ENCODE peak calls at places on chromosomes 3 and 15, in four cellular contexts. G is GM12878, H is HepG2, U is K562. X is an unnamed sample.

GRCh38 chr3:20160230-20160629 is 25.8 kb downstream of the SGO1 start:
- DNase-seq in G (no peak), H (no peak), U (no peak), X (no peak)

GRCh38 chr15:95799286-95800187 is 531.0 kb upstream of the NR2F2 start:
- DNase-seq in G (no peak), H (peak; percentile 8), U (no peak), X (no peak)

GRCh38 chr3:61947456-61947855 is 386.1 kb downstream of the PTPRG start:
- DNase-seq in G (no peak), H (no peak), U (no peak), X (no peak)

GRCh38 chr3:156211583-156211982 is 91.2 kb downstream of the KCNAB1 start:
- DNase-seq in G (no peak), H (no peak), U (no peak), X (no peak)

GRCh38 chr3:139846729-139847128 is 88.3 kb upstream of the CLSTN2 start:
- DNase-seq in G (no peak), H (no peak), U (no peak), X (no peak)

GRCh38 chr3:53003320-53003719 is 42.6 kb downstream of the SFMBT1 start:
- DNase-seq in G (no peak), H (no peak), U (no peak), X (no peak)

GRCh38 chr3:108472011-108472591 is 38.3 kb downstream of the MYH15 start:
- DNase-seq in G (no peak), H (no peak), U (no peak), X (no peak)

GRCh38 chr3:158789592-158789991 is 12.3 kb upstream of the MFSD1 start:
- DNase-seq in G (no peak), H (peak; percentile 43), U (peak; percentile 60), X (no peak)

GRCh38 chr3:54957711-54958110 is 29.9 kb upstream of the LRTM1 start:
- DNase-seq in G (no peak), H (no peak), U (no peak), X (no peak)

GRCh38 chr3:160400631-160401150 is 1.2 kb downstream of the SMC4 start:
- DNase-seq in G (no peak), H (no peak), U (peak; percentile 23), X (peak; percentile 32)

GRCh38 chr3:29186982-29187718 is 93.7 kb upstream of the RBMS3 start:
- DNase-seq in G (no peak), H (no peak), U (no peak), X (no peak)

GRCh38 chr3:42600958-42601675 is 631 bp downstream of the NKTR start:
- DNase-seq in G (no peak), H (peak; percentile 16), U (peak; percentile 60), X (peak; percentile 67)

GRCh38 chr3:195893121-195893449 is 15.3 kb downstream of the TNK2 start:
- DNase-seq in G (no peak), H (no peak), U (no peak), X (no peak)

GRCh38 chr3:64878372-64878771 is 190.6 kb upstream of the ADAMTS9 start:
- DNase-seq in G (no peak), H (no peak), U (no peak), X (no peak)

GRCh38 chr3:189233225-189233858 is 61.6 kb downstream of the TPRG1 start:
- DNase-seq in G (no peak), H (peak; percentile 39), U (peak; percentile 5), X (peak; percentile 59)

GRCh38 chr3:32646761-32647160 is 38.2 kb upstream of the CNOT10 start:
- DNase-seq in G (no peak), H (no peak), U (no peak), X (no peak)

GRCh38 chr3:55538158-55538557 is 51.1 kb upstream of the WNT5A start:
- DNase-seq in G (no peak), H (no peak), U (no peak), X (no peak)

GRCh38 chr3:13728487-13728886 is 151.4 kb downstream of the WNT7A start:
- DNase-seq in G (no peak), H (no peak), U (no peak), X (no peak)

GRCh38 chr3:105957722-105958121 is 88.9 kb upstream of the CBLB start:
- DNase-seq in G (no peak), H (no peak), U (no peak), X (no peak)

GRCh38 chr3:134348524-134348923 is 25.7 kb downstream of the AMOTL2 start:
- DNase-seq in G (no peak), H (no peak), U (no peak), X (peak; percentile 5)

GRCh38 chr3:13650210-13651056 is 101.5 kb downstream of the FBLN2 start:
- DNase-seq in G (no peak), H (peak; percentile 46), U (peak; percentile 96), X (peak; percentile 97)

GRCh38 chr3:37138816-37139215 is 35.6 kb downstream of the LRRFIP2 start:
- DNase-seq in G (no peak), H (peak; percentile 46), U (no peak), X (no peak)

GRCh38 chr15:51382787-51383186 is 41.3 kb downstream of the GLDN start:
- DNase-seq in G (no peak), H (peak; percentile 27), U (peak; percentile 43), X (peak; percentile 59)

GRCh38 chr3:194296832-194297666 is 54.1 kb downstream of the CPN2 start:
- DNase-seq in G (no peak), H (peak; percentile 59), U (no peak), X (peak; percentile 84)

GRCh38 chr3:133572158-133573053 is 1.1 kb upstream of the CDV3 start:
- DNase-seq in G (peak; percentile 82), H (no peak), U (peak; percentile 17), X (no peak)

GRCh38 chr15:93247466-93248121 is 158.6 kb upstream of the RGMA start:
- DNase-seq in G (no peak), H (no peak), U (no peak), X (no peak)

GRCh38 chr15:35519536-35520149 is 26.3 kb downstream of the DPH6 start:
- DNase-seq in G (peak; percentile 19), H (peak; percentile 45), U (no peak), X (no peak)

GRCh38 chr3:49295489-49296058 is 18.5 kb upstream of the C3orf62 start:
- DNase-seq in G (no peak), H (peak; percentile 35), U (peak; percentile 29), X (peak; percentile 18)

GRCh38 chr3:86629511-86629910 is 361.4 kb downstream of the VGLL3 start:
- DNase-seq in G (no peak), H (no peak), U (no peak), X (no peak)

GRCh38 chr3:187215460-187215859 is 18.2 kb downstream of the RTP1 start:
- DNase-seq in G (no peak), H (no peak), U (no peak), X (no peak)

GRCh38 chr3:188204516-188204915 is 50.6 kb downstream of the LPP start:
- DNase-seq in G (no peak), H (no peak), U (no peak), X (no peak)

GRCh38 chr3:10548997-10549396 is 43.6 kb upstream of the ATP2B2 start:
- DNase-seq in G (no peak), H (no peak), U (no peak), X (no peak)
- TF ChIP-seq ESRRA in G (no peak), H (no peak), U (no peak), X (no peak)

GRCh38 chr15:41969851-41970431 is 2.4 kb downstream of the EHD4 start:
- DNase-seq in G (peak; percentile 88), H (no peak), U (no peak), X (no peak)
- TF ChIP-seq CREM in G (peak; percentile 38), H (no peak), U (no peak), X (no peak)

GRCh38 chr3:192847918-192848317 is 69.7 kb downstream of the MB21D2 start:
- DNase-seq in G (no peak), H (no peak), U (no peak), X (no peak)

GRCh38 chr3:192855434-192855833 is 62.2 kb downstream of the MB21D2 start:
- DNase-seq in G (no peak), H (no peak), U (no peak), X (no peak)

GRCh38 chr3:192848371-192849233 is 69.1 kb downstream of the MB21D2 start:
- DNase-seq in G (peak; percentile 75), H (no peak), U (no peak), X (no peak)

GRCh38 chr3:192850501-192850981 is 67.1 kb downstream of the MB21D2 start:
- DNase-seq in G (peak; percentile 69), H (peak; percentile 47), U (no peak), X (no peak)

DNA sequence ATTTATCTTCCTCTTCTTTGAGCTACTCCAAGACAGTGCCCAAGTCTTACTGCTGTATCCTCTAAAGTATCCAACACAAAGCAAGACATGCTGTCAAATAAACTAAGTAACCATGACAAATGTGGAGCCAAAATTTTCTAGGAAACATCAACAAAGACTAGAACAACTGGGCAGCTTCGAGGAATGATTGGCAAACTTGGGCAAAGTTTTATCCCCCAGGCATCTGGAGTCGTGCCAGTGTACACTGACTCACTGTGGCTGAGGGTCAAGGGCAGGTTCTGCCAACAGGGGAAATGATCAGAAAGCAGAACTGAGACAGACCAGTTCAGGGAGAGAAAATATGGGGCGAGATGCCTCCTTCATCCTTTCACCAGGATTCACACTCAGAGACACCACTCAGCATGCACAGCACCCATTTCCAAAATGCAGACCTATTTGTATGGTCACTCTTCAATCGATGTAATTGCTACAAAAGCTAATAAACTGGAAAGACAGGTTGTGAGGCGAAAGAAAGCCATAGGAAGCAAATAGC is 65.8 kb downstream of the MB21D2 start:
- DNase-seq in G (no peak), H (peak; percentile 86), U (no peak), X (no peak)
- TF ChIP-seq ESRRA in G (no peak), H (no peak), U (no peak), X (no peak)

DNA sequence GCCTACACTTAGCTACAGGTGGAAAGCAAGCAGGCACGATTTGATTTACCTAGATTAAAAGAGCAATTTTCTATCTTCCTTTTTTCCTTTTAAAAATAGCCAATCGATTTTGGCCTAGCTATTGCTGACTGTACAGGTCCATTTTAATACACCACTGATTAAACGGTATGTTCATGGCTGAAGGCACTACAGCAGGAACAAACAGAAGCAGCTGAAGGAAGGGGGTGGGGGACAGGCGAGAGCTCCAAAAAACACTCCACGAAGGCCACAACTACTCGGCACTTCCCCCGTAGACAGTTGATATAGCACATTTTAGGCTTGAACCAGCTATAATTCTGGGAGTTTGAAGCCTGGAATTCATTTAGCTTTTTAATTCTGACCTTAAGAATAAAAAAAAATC is 115.5 kb downstream of the TIGIT start:
- DNase-seq in G (no peak), H (no peak), U (no peak), X (no peak)
- TF ChIP-seq CREM in G (no peak), H (no peak), U (no peak), X (no peak)

GRCh38 chr3:47517937-47518336 is 4.4 kb upstream of the ELP6 start:
- DNase-seq in G (no peak), H (no peak), U (no peak), X (no peak)
- TF ChIP-seq ESRRA in G (no peak), H (no peak), U (no peak), X (no peak)

X was measured in WTC11.